ENCODE peak calls at places on chromosomes 2 and 18, in seven cellular contexts. G, M, Q, A, H, Z and N are unnamed samples.

GRCh38 chr2:209391776-209392401 is 32.0 kb upstream of the MAP2 start:
- DNase-seq in G (no peak), M (peak; percentile 80), Q (no peak), A (no peak), H (no peak), Z (no peak), N (no peak)

GRCh38 chr2:169480079-169480465 is 778 bp downstream of the BBS5 start:
- DNase-seq in G (no peak), M (peak; percentile 29), Q (no peak), A (no peak), H (no peak), Z (no peak), N (no peak)

GRCh38 chr18:24274822-24275221 is 122.8 kb downstream of the OSBPL1A start:
- DNase-seq in G (no peak), M (no peak), Q (peak; percentile 23), A (no peak), H (no peak), Z (no peak), N (no peak)

GRCh38 chr18:67266591-67267237 is 249.8 kb downstream of the DSEL start:
- DNase-seq in G (no peak), M (peak; percentile 36), Q (no peak), A (no peak), H (no peak), Z (peak; percentile 40), N (no peak)

GRCh38 chr2:19362094-19362649 is 3.7 kb upstream of the OSR1 start:
- DNase-seq in G (no peak), M (peak; percentile 41), Q (no peak), A (no peak), H (no peak), Z (no peak), N (no peak)

GRCh38 chr2:152710713-152711112 is 6.5 kb downstream of the PRPF40A start:
- DNase-seq in G (no peak), M (peak; percentile 61), Q (no peak), A (no peak), H (no peak), Z (no peak), N (no peak)

GRCh38 chr2:160224060-160224459 is 24.0 kb upstream of the ITGB6 start:
- DNase-seq in G (no peak), M (peak; percentile 96), Q (no peak), A (peak; percentile 81), H (no peak), Z (peak; percentile 88), N (no peak)

GRCh38 chr2:241209271-241209670 is 20.8 kb downstream of the ANO7 start:
- DNase-seq in G (no peak), M (no peak), Q (no peak), A (no peak), H (no peak), Z (no peak), N (no peak)

GRCh38 chr2:73284296-73285161 is at the start of gene FBXO41:
- DNase-seq in G (peak; percentile 54), M (peak; percentile 42), Q (no peak), A (no peak), H (no peak), Z (no peak), N (peak; percentile 62)

GRCh38 chr2:222568866-222569265 is 87.0 kb downstream of the FARSB start:
- DNase-seq in G (no peak), M (peak; percentile 32), Q (peak; percentile 44), A (no peak), H (no peak), Z (peak; percentile 40), N (no peak)